ENCODE peak calls at places on chromosomes 7 and 10, in nine cellular contexts. Q, B, R, C, E, H, M, F and U are unnamed samples.

GRCh38 chr10:60521974-60522405 is 132.3 kb upstream of the ANK3 start:
- DNase-seq in E (no peak), B (peak), R (no peak), M (peak), C (no peak), H (peak), F (peak), Q (no peak), U (no peak)

GRCh38 chr10:96614515-96614914 is 27.7 kb upstream of the TM9SF3 start:
- DNase-seq in F (peak), Q (no peak), C (no peak), R (peak), H (peak), M (peak), B (peak), E (no peak), U (peak)

GRCh38 chr7:44408596-44408995 is 81.9 kb downstream of the NUDCD3 start:
- DNase-seq in Q (no peak), B (no peak), E (no peak), M (no peak), R (no peak), C (no peak), H (peak), F (no peak), U (no peak)

GRCh38 chr7:103985565-103986126 is 3.8 kb downstream of the RELN start:
- DNase-seq in B (no peak), Q (no peak), F (no peak), M (no peak), E (no peak), C (no peak), R (no peak), H (no peak), U (no peak)

GRCh38 chr10:22629843-22630228 is 84.5 kb downstream of the PIP4K2A start:
- DNase-seq in B (no peak), F (no peak), C (no peak), Q (no peak), R (no peak), E (no peak), H (no peak), M (no peak), U (no peak)

GRCh38 chr7:82382276-82382675 is 61.3 kb downstream of the CACNA2D1 start:
- DNase-seq in H (no peak), E (no peak), Q (no peak), M (no peak), C (no peak), F (no peak), R (no peak), B (no peak), U (no peak)

GRCh38 chr10:11177926-11178453 is 160.3 kb downstream of the CELF2 start:
- DNase-seq in M (no peak), H (no peak), C (no peak), Q (no peak), R (no peak), F (no peak), E (no peak), B (no peak), U (no peak)

GRCh38 chr7:151439855-151440798 is at the start of gene CRYGN:
- DNase-seq in M (no peak), B (no peak), Q (no peak), H (no peak), C (no peak), R (no peak), E (no peak), F (no peak), U (no peak)

GRCh38 chr10:49397036-49397999 is 1.4 kb upstream of the DRGX start:
- DNase-seq in Q (no peak), F (no peak), B (no peak), E (no peak), C (no peak), H (no peak), R (no peak), M (peak), U (no peak)

GRCh38 chr10:69769395-69769989 is 32.2 kb upstream of the COL13A1 start:
- DNase-seq in R (peak), Q (no peak), B (peak), M (peak), H (peak), E (no peak), C (no peak), F (peak), U (peak)

GRCh38 chr10:58477902-58478301 is 34.8 kb upstream of the BICC1 start:
- DNase-seq in Q (no peak), B (no peak), E (no peak), M (no peak), R (no peak), F (no peak), H (peak), C (no peak), U (no peak)
- TF ChIP-seq CTCF in Q (no peak), B (no peak), E (no peak), M (no peak), R (no peak), F (no peak), H (peak), C (no peak), U (no peak)

GRCh38 chr7:131164900-131165254 is 162.8 kb upstream of the MKLN1 start:
- DNase-seq in F (no peak), R (no peak), Q (no peak), M (no peak), E (no peak), B (no peak), H (no peak), C (no peak), U (no peak)

GRCh38 chr7:131157530-131158243 is 170.0 kb upstream of the MKLN1 start:
- DNase-seq in Q (no peak), H (peak), R (no peak), E (no peak), F (no peak), M (peak), B (peak), C (no peak), U (peak)

GRCh38 chr7:131164025-131164899 is 163.4 kb upstream of the MKLN1 start:
- DNase-seq in M (peak), F (peak), H (peak), Q (no peak), C (no peak), R (peak), E (no peak), B (peak), U (no peak)

GRCh38 chr7:131159961-131160361 is 167.7 kb upstream of the MKLN1 start:
- DNase-seq in R (no peak), F (no peak), C (no peak), B (peak), M (peak), E (no peak), H (peak), Q (no peak), U (peak)

GRCh38 chr7:131161103-131161502 is 166.6 kb upstream of the MKLN1 start:
- DNase-seq in E (no peak), C (no peak), R (no peak), H (no peak), M (peak), B (no peak), Q (no peak), F (no peak), U (no peak)
- H3K4me3 ChIP-seq in E (no peak), C (no peak), R (no peak), H (no peak), M (no peak), B (no peak), Q (no peak), F (no peak), U (no peak)

GRCh38 chr10:75630746-75631145 is 199.3 kb downstream of the LRMDA start:
- DNase-seq in Q (no peak), H (no peak), C (no peak), R (no peak), E (no peak), M (no peak), B (no peak), F (no peak), U (no peak)
- TF ChIP-seq CTCF in Q (no peak), H (no peak), C (no peak), R (no peak), E (no peak), M (no peak), B (no peak), F (no peak), U (no peak)

DNA sequence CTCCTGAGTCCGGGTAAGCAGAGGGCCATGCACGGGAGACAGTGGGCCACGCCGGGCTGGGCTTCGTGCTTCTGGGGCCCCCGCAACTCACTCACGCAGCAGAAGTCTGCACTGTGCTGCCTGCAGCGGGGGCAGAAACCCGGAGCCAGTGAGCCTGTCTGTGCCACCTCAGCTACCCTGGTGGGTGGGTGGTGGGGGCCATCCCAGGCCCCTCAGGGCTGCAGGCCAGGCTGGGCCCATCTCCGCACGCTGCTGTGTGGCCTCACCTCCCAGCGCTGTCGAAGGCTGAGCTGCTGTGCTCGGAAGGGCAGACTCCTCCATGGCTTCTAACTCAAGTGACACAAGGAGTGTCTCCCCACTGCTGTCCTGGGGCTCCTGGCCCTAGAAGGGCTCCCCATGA is 125.5 kb downstream of the FAM53B start:
- DNase-seq in E (no peak), R (no peak), Q (no peak), M (no peak), F (no peak), B (no peak), C (no peak), H (no peak), U (no peak)
- H3K4me3 ChIP-seq in E (no peak), R (no peak), Q (no peak), M (no peak), F (no peak), B (no peak), C (no peak), H (no peak), U (no peak)

GRCh38 chr10:28708921-28709461 is 31.7 kb downstream of the BAMBI start:
- DNase-seq in B (no peak), R (no peak), H (no peak), E (no peak), Q (no peak), F (no peak), M (no peak), C (no peak), U (no peak)
- TF ChIP-seq CTCF in B (no peak), R (no peak), H (no peak), E (no peak), Q (no peak), F (no peak), M (no peak), C (no peak), U (no peak)

DNA sequence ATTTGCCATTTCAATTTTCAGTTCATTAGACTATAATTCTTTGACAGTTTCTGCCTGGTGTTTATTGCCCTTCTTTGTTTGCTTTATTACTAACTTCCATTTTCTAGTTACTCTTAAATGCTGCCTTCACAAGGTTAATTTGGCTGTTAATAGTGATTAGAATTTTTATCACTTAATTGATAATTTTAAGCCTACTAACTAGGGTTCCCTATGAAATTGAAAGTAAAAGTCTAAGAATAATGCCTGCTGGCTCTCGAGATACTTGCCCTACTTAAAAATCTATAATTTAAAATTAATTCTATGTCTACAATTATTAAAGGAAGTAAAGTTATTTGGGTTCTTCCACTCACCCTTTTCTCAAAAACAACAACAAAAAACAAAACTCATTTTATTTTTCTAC is 65.3 kb downstream of the C1GALT1 start:
- DNase-seq in B (no peak), F (no peak), C (no peak), Q (no peak), E (no peak), M (no peak), R (no peak), H (no peak), U (no peak)
- H3K4me3 ChIP-seq in B (no peak), F (no peak), C (peak), Q (no peak), E (peak), M (no peak), R (no peak), H (no peak), U (no peak)

DNA sequence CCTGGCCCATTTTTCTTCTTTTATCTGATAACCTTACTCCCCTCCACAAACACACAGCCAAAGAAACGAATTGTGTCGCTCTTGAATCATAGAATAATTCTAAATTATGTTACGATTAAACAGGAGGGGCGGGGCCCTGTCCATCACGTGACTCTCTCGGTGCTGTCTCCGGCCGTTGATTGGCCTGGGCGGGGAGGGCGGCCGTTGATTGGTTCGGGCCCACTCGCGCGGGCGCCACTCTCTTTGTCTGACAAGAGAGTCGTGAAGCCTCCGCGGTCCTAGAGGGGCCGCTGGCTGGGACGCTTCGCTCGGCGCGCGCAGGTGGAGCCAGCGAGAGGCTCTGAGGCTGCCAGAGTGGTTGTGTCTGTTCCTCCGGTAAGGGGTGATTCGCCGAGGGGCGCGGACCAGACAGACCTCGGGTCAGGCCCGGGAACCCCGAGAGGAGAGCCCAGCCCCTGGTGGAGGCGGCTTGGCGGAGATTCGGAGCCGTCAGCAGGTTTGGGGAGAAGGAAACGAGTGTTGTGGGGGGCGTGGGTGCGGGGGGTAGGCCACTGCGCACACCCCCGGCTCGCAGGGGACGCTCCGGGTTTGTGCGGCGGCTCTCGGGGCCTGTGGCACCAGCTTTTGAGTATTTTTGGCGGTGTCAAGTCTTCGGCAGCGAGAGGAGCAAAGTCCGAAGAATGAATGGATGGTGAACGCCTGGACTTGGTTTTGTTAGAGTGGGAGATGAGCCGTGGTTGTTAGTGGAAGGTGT is at the start of gene ZNF789:
- DNase-seq in H (peak), C (peak), B (peak), Q (peak), E (peak), F (peak), R (peak), M (peak), U (peak)
- TF ChIP-seq CTCF in H (peak), C (no peak), B (no peak), Q (no peak), E (no peak), F (no peak), R (no peak), M (no peak), U (no peak)

DNA sequence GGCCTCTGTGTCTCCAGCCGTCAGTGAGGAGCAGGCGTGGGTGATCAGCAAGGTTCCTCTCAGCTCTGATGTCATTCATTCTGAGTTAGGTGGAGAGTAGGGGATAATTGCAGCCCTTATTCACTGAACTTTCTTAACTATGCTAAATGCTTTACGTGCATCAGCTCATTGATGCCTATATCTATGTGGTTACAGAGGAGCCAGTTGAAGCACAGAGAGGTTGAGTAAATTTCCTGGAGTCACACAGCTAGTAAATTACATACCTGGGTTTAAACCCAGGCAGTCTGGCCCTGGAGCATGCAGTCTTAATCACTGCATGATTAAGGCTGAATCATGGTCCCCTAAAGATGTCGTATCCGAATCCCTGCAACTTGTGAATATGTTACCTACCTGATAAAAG is 99.6 kb downstream of the GRK5 start:
- DNase-seq in R (no peak), H (no peak), B (no peak), F (no peak), Q (no peak), M (peak), E (no peak), C (no peak), U (no peak)
- H3K4me3 ChIP-seq in R (no peak), H (no peak), B (no peak), F (no peak), Q (no peak), M (no peak), E (no peak), C (no peak), U (no peak)

DNA sequence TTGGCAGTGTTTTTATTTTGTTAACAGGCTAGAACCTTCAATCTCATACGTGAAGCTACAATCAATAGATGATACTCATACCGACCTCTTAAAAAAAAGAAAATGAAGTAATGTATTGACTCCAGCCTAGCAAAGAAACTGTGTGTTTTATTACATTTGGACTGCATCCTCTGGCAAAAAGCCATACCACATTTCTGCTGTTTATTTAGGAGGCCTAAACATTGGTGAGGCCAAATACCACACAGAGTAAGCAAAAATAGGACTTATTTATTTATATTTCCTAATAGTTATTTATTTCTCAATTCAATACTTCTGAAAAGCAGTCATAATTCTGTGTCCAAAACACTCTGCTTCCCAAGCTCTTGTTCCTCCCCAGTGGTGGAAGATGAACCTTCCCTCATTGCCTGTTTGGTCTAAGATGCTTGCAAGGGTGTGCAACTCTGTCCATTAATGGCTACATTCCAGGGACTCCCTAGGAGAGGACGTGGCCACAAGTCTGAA is 398.8 kb upstream of the KLF6 start:
- DNase-seq in E (no peak), F (no peak), Q (no peak), H (peak), R (no peak), M (peak), B (no peak), C (no peak), U (peak)
- TF ChIP-seq CTCF in E (no peak), F (no peak), Q (no peak), H (no peak), R (no peak), M (no peak), B (no peak), C (no peak), U (no peak)